ENCODE peak calls at places on chromosomes 13 and 19, in seven cellular contexts. One of them, this sample, is unnamed.

GRCh38 chr19:17385878-17386611 is 8.0 kb downstream of the CCDC194 start:
- DNase-seq in tibial nerve: peak; percentile 33
- DNase-seq in Caco-2: peak; percentile 68
- DNase-seq in SJCRH30: peak; percentile 81
- DNase-seq in K562: peak; percentile 76
- DNase-seq in neural progenitor cell: peak; percentile 85
- DNase-seq in A549: peak; percentile 53
- DNase-seq in this sample: peak; percentile 51

GRCh38 chr19:47243364-47243775 is 12.4 kb upstream of the BBC3 start:
- DNase-seq in SJCRH30: no peak
- DNase-seq in tibial nerve: no peak
- DNase-seq in K562: no peak
- DNase-seq in neural progenitor cell: no peak
- DNase-seq in A549: no peak
- DNase-seq in Caco-2: no peak
- DNase-seq in this sample: no peak

GRCh38 chr19:2289714-2290435 is 7.9 kb upstream of the PEAK3 start:
- DNase-seq in A549: no peak
- DNase-seq in neural progenitor cell: peak; percentile 53
- DNase-seq in K562: peak; percentile 58
- DNase-seq in tibial nerve: no peak
- DNase-seq in SJCRH30: no peak
- DNase-seq in Caco-2: no peak
- DNase-seq in this sample: peak; percentile 84

GRCh38 chr13:100954430-100955361 is 280.1 kb upstream of the TMTC4 start:
- DNase-seq in neural progenitor cell: no peak
- DNase-seq in Caco-2: no peak
- DNase-seq in A549: no peak
- DNase-seq in K562: no peak
- DNase-seq in SJCRH30: no peak
- DNase-seq in tibial nerve: no peak
- DNase-seq in this sample: no peak

GRCh38 chr13:51269039-51269438 is 46.8 kb downstream of the FAM124A start:
- DNase-seq in SJCRH30: no peak
- DNase-seq in A549: no peak
- DNase-seq in Caco-2: no peak
- DNase-seq in neural progenitor cell: no peak
- DNase-seq in tibial nerve: no peak
- DNase-seq in K562: no peak
- DNase-seq in this sample: no peak

GRCh38 chr19:42657551-42657950 is 62.8 kb upstream of the CEACAM8 start:
- DNase-seq in Caco-2: no peak
- DNase-seq in tibial nerve: no peak
- DNase-seq in K562: no peak
- DNase-seq in SJCRH30: no peak
- DNase-seq in neural progenitor cell: no peak
- DNase-seq in A549: no peak
- DNase-seq in this sample: no peak

GRCh38 chr19:57465680-57466381 is 8.9 kb upstream of the VN1R1 start:
- DNase-seq in A549: peak; percentile 73
- DNase-seq in neural progenitor cell: peak; percentile 32
- DNase-seq in K562: peak; percentile 36
- DNase-seq in SJCRH30: peak; percentile 67
- DNase-seq in tibial nerve: no peak
- DNase-seq in Caco-2: peak; percentile 69
- DNase-seq in this sample: no peak

GRCh38 chr13:67137044-67137735 is 92.9 kb downstream of the PCDH9 start:
- DNase-seq in Caco-2: no peak
- DNase-seq in tibial nerve: no peak
- DNase-seq in A549: no peak
- DNase-seq in SJCRH30: no peak
- DNase-seq in K562: no peak
- DNase-seq in neural progenitor cell: no peak
- DNase-seq in this sample: no peak

GRCh38 chr13:50198508-50198907 is 183.3 kb downstream of the KCNRG start:
- DNase-seq in tibial nerve: no peak
- DNase-seq in A549: no peak
- DNase-seq in K562: no peak
- DNase-seq in Caco-2: no peak
- DNase-seq in neural progenitor cell: no peak
- DNase-seq in SJCRH30: no peak
- DNase-seq in this sample: no peak

GRCh38 chr13:27353166-27353583 is 71.2 kb upstream of the GTF3A start:
- DNase-seq in neural progenitor cell: no peak
- DNase-seq in tibial nerve: no peak
- DNase-seq in A549: no peak
- DNase-seq in Caco-2: no peak
- DNase-seq in SJCRH30: no peak
- DNase-seq in K562: no peak
- DNase-seq in this sample: no peak

GRCh38 chr19:45119582-45119981 is 26.6 kb downstream of the PPP1R37 start:
- DNase-seq in A549: no peak
- DNase-seq in SJCRH30: no peak
- DNase-seq in Caco-2: no peak
- DNase-seq in neural progenitor cell: no peak
- DNase-seq in K562: no peak
- DNase-seq in tibial nerve: no peak
- DNase-seq in this sample: no peak

GRCh38 chr19:18932216-18932841 is 8.7 kb downstream of the HOMER3 start:
- DNase-seq in tibial nerve: peak; percentile 67
- DNase-seq in neural progenitor cell: peak; percentile 97
- DNase-seq in Caco-2: peak; percentile 47
- DNase-seq in K562: peak; percentile 98
- DNase-seq in SJCRH30: peak; percentile 47
- DNase-seq in A549: peak; percentile 48
- DNase-seq in this sample: peak; percentile 78

GRCh38 chr13:25727250-25727649 is 324.6 kb downstream of the SHISA2 start:
- DNase-seq in tibial nerve: no peak
- DNase-seq in Caco-2: no peak
- DNase-seq in SJCRH30: no peak
- DNase-seq in K562: no peak
- DNase-seq in A549: no peak
- DNase-seq in neural progenitor cell: no peak
- DNase-seq in this sample: no peak

GRCh38 chr13:39811051-39811450 is 155.6 kb downstream of the COG6 start:
- DNase-seq in tibial nerve: no peak
- DNase-seq in neural progenitor cell: no peak
- DNase-seq in K562: no peak
- DNase-seq in Caco-2: no peak
- DNase-seq in SJCRH30: no peak
- DNase-seq in A549: no peak
- DNase-seq in this sample: no peak

GRCh38 chr19:50046649-50047503 is 21.1 kb downstream of the ZNF473 start:
- DNase-seq in tibial nerve: peak; percentile 26
- DNase-seq in SJCRH30: peak; percentile 70
- DNase-seq in K562: peak; percentile 34
- DNase-seq in Caco-2: peak; percentile 73
- DNase-seq in A549: peak; percentile 65
- DNase-seq in neural progenitor cell: no peak
- DNase-seq in this sample: peak; percentile 69

GRCh38 chr13:75316427-75316826 is 165.5 kb downstream of the TBC1D4 start:
- DNase-seq in tibial nerve: no peak
- DNase-seq in A549: no peak
- DNase-seq in SJCRH30: no peak
- DNase-seq in K562: no peak
- DNase-seq in neural progenitor cell: no peak
- DNase-seq in Caco-2: no peak
- DNase-seq in this sample: no peak

GRCh38 chr13:30313307-30313706 is 6.0 kb upstream of the KATNAL1 start:
- DNase-seq in neural progenitor cell: no peak
- DNase-seq in SJCRH30: no peak
- DNase-seq in K562: no peak
- DNase-seq in Caco-2: no peak
- DNase-seq in A549: no peak
- DNase-seq in tibial nerve: no peak
- DNase-seq in this sample: peak; percentile 31

GRCh38 chr13:99215466-99215865 is 14.8 kb downstream of the UBAC2 start:
- DNase-seq in neural progenitor cell: no peak
- DNase-seq in tibial nerve: no peak
- DNase-seq in K562: no peak
- DNase-seq in Caco-2: no peak
- DNase-seq in A549: no peak
- DNase-seq in SJCRH30: no peak
- DNase-seq in this sample: no peak

GRCh38 chr19:53471916-53472315 is 4.4 kb downstream of the ZNF813 start:
- DNase-seq in Caco-2: no peak
- DNase-seq in SJCRH30: no peak
- DNase-seq in neural progenitor cell: no peak
- DNase-seq in A549: no peak
- DNase-seq in K562: no peak
- DNase-seq in tibial nerve: no peak
- DNase-seq in this sample: no peak
- H3K4me1 ChIP-seq in Caco-2: no peaks in the 10 kb centered on the region
- H3K4me1 ChIP-seq in SJCRH30: no peaks in the 10 kb centered on the region
- H3K4me1 ChIP-seq in neural progenitor cell: no peaks in the 10 kb centered on the region
- H3K4me1 ChIP-seq in A549: no peaks in the 10 kb centered on the region
- H3K4me1 ChIP-seq in K562: peaks cover 2% of the 10 kb centered on the region
- H3K4me1 ChIP-seq in tibial nerve: peaks cover 9% of the 10 kb centered on the region
- H3K4me1 ChIP-seq in this sample: peaks cover 7% of the 10 kb centered on the region

GRCh38 chr19:4396949-4397783 is 3.2 kb downstream of the SH3GL1 start:
- DNase-seq in tibial nerve: no peak
- DNase-seq in neural progenitor cell: no peak
- DNase-seq in Caco-2: no peak
- DNase-seq in SJCRH30: no peak
- DNase-seq in K562: no peak
- DNase-seq in A549: no peak
- DNase-seq in this sample: no peak
- H3K4me1 ChIP-seq in tibial nerve: peaks cover 80% of the 10 kb centered on the region
- H3K4me1 ChIP-seq in neural progenitor cell: peaks cover 50% of the 10 kb centered on the region
- H3K4me1 ChIP-seq in Caco-2: peaks cover 20% of the 10 kb centered on the region
- H3K4me1 ChIP-seq in SJCRH30: peaks cover 19% of the 10 kb centered on the region
- H3K4me1 ChIP-seq in K562: peaks cover 30% of the 10 kb centered on the region
- H3K4me1 ChIP-seq in A549: peaks cover 11% of the 10 kb centered on the region
- H3K4me1 ChIP-seq in this sample: no peaks in the 10 kb centered on the region

GRCh38 chr13:110297011-110297410 is 9.9 kb downstream of the COL4A1 start:
- DNase-seq in SJCRH30: no peak
- DNase-seq in neural progenitor cell: no peak
- DNase-seq in tibial nerve: no peak
- DNase-seq in Caco-2: no peak
- DNase-seq in K562: no peak
- DNase-seq in A549: no peak
- DNase-seq in this sample: no peak
- H3K4me1 ChIP-seq in SJCRH30: no peaks in the 10 kb centered on the region
- H3K4me1 ChIP-seq in neural progenitor cell: peaks cover 25% of the 10 kb centered on the region
- H3K4me1 ChIP-seq in tibial nerve: peaks cover 90% of the 10 kb centered on the region
- H3K4me1 ChIP-seq in Caco-2: peaks cover 8% of the 10 kb centered on the region
- H3K4me1 ChIP-seq in K562: no peaks in the 10 kb centered on the region
- H3K4me1 ChIP-seq in A549: peaks cover 3% of the 10 kb centered on the region
- H3K4me1 ChIP-seq in this sample: no peaks in the 10 kb centered on the region

GRCh38 chr13:21033866-21034601 is 27.4 kb downstream of the LATS2 start:
- DNase-seq in neural progenitor cell: no peak
- DNase-seq in A549: no peak
- DNase-seq in Caco-2: no peak
- DNase-seq in K562: no peak
- DNase-seq in SJCRH30: peak; percentile 52
- DNase-seq in tibial nerve: no peak
- DNase-seq in this sample: peak; percentile 33
- H3K4me1 ChIP-seq in neural progenitor cell: peaks cover 10% of the 10 kb centered on the region
- H3K4me1 ChIP-seq in A549: peaks cover 30% of the 10 kb centered on the region
- H3K4me1 ChIP-seq in Caco-2: no peaks in the 10 kb centered on the region
- H3K4me1 ChIP-seq in K562: no peaks in the 10 kb centered on the region
- H3K4me1 ChIP-seq in SJCRH30: peaks cover 11% of the 10 kb centered on the region
- H3K4me1 ChIP-seq in tibial nerve: peaks cover 75% of the 10 kb centered on the region
- H3K4me1 ChIP-seq in this sample: no peaks in the 10 kb centered on the region

DNA sequence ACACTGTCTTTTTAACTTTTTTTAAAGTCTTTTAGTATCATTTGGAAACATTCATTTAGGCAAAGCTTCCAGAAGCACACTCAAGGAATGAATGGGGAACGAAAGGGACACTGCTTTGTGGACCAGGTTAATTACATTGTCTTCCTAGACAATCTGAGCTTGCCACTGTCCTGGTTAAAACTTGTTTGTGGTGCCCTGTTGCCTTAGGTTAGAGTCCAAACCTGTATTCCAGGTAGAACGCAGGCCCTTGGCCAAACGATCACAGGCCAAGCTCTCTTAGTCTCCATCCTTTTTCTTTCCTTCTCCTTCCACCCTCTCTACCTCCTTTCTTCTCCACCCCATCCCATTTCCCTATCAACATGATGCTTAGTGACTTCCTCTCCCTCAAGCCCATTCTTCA is 66.8 kb downstream of the ERCC5 start:
- DNase-seq in tibial nerve: no peak
- DNase-seq in neural progenitor cell: no peak
- DNase-seq in A549: no peak
- DNase-seq in Caco-2: no peak
- DNase-seq in K562: no peak
- DNase-seq in SJCRH30: no peak
- DNase-seq in this sample: no peak
- H3K4me1 ChIP-seq in tibial nerve: peaks cover 11% of the 10 kb centered on the region
- H3K4me1 ChIP-seq in neural progenitor cell: peaks cover 14% of the 10 kb centered on the region
- H3K4me1 ChIP-seq in A549: no peaks in the 10 kb centered on the region
- H3K4me1 ChIP-seq in Caco-2: peaks cover 13% of the 10 kb centered on the region
- H3K4me1 ChIP-seq in K562: no peaks in the 10 kb centered on the region
- H3K4me1 ChIP-seq in SJCRH30: peaks cover 10% of the 10 kb centered on the region
- H3K4me1 ChIP-seq in this sample: no peaks in the 10 kb centered on the region

DNA sequence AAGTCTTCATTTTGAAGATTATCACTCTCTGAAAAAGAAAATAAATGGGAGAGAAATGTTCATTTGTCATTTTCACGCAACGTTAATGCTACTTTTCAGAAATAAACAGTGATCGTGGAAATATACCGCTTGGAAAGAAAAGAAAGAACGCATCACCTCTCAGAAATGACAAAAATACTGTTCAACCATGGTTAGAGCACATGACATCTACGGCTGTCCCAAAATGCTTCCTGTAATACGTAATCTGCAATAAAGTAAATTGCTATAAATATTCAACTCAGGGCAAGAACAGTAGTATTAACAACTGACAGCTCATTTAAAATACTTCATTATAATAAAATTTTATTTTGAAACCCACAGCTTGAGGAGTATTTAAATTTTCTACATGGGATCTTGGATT is 15.2 kb downstream of the LATS2 start:
- DNase-seq in neural progenitor cell: no peak
- DNase-seq in K562: no peak
- DNase-seq in tibial nerve: no peak
- DNase-seq in A549: no peak
- DNase-seq in SJCRH30: no peak
- DNase-seq in Caco-2: no peak
- DNase-seq in this sample: no peak
- H3K4me1 ChIP-seq in neural progenitor cell: peaks cover 22% of the 10 kb centered on the region
- H3K4me1 ChIP-seq in K562: no peaks in the 10 kb centered on the region
- H3K4me1 ChIP-seq in tibial nerve: peaks cover 92% of the 10 kb centered on the region
- H3K4me1 ChIP-seq in A549: no peaks in the 10 kb centered on the region
- H3K4me1 ChIP-seq in SJCRH30: peaks cover 7% of the 10 kb centered on the region
- H3K4me1 ChIP-seq in Caco-2: peaks cover 14% of the 10 kb centered on the region
- H3K4me1 ChIP-seq in this sample: no peaks in the 10 kb centered on the region

DNA sequence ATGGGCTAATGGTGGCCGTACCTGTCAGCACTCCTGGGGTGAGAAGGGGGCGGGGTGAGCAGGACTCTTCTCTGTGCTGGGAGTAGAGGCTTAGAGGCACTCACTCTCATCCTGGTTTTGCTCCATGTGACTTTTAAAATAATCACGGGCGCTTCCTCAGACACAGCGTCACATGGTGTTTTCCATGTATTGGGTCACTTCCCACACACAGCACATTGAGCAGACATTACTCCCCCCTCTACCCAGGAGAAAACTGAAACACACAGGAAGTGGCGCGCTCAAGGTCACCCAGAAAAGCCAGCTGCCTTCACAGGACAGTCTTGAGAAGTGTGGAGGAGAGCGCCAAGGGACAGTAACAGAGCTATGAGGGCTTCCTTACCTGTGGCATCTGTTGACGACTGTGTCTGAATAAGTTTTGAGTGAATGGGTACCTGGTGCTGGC is 23.2 kb downstream of the SPATA13 start:
- DNase-seq in Caco-2: no peak
- DNase-seq in SJCRH30: no peak
- DNase-seq in tibial nerve: no peak
- DNase-seq in K562: no peak
- DNase-seq in A549: no peak
- DNase-seq in neural progenitor cell: no peak
- DNase-seq in this sample: no peak
- H3K4me1 ChIP-seq in Caco-2: peaks cover 35% of the 10 kb centered on the region
- H3K4me1 ChIP-seq in SJCRH30: no peaks in the 10 kb centered on the region
- H3K4me1 ChIP-seq in tibial nerve: no peaks in the 10 kb centered on the region
- H3K4me1 ChIP-seq in K562: no peaks in the 10 kb centered on the region
- H3K4me1 ChIP-seq in A549: peaks cover 37% of the 10 kb centered on the region
- H3K4me1 ChIP-seq in neural progenitor cell: peaks cover 4% of the 10 kb centered on the region
- H3K4me1 ChIP-seq in this sample: no peaks in the 10 kb centered on the region

This sample was measured in Peyer's patch.